ENCODE peak calls at places on chromosomes 2 and 18, in seven cellular contexts. A is IMR-90, Z is PC-3, R is K562, C is MM.1S, Q is hepatocyte, B is GM23248. F is an unnamed sample.

GRCh38 chr2:172233947-172234715 is 131.4 kb upstream of the DLX2 start:
- DNase-seq in A (no peak), B (no peak), Z (no peak), Q (no peak), R (no peak), C (no peak), F (no peak)

GRCh38 chr2:1546023-1546591 is 132.8 kb downstream of the TPO start:
- DNase-seq in B (peak), C (peak), A (peak), R (peak), Q (peak), Z (peak), F (peak)

GRCh38 chr18:8657873-8658521 is 47.4 kb upstream of the MTCL1 start:
- DNase-seq in A (peak), Z (peak), B (peak), Q (peak), C (no peak), R (no peak), F (peak)

GRCh38 chr2:151946856-151947523 is 118.8 kb upstream of the ARL5A start:
- DNase-seq in C (peak), B (peak), R (peak), Q (peak), Z (peak), A (peak), F (peak)

GRCh38 chr2:31962757-31963361 is 47.9 kb downstream of the MEMO1 start:
- DNase-seq in R (no peak), Q (no peak), B (no peak), A (no peak), Z (peak), C (peak), F (no peak)

GRCh38 chr18:76894947-76895346 is 72.6 kb downstream of the ZNF236 start:
- DNase-seq in Q (no peak), Z (no peak), R (no peak), A (no peak), C (no peak), B (no peak), F (no peak)

GRCh38 chr2:177392373-177393246 is at the start of gene AGPS:
- DNase-seq in R (peak), A (peak), C (peak), B (peak), Z (peak), Q (peak), F (peak)

GRCh38 chr2:106142683-106143082 is 51.4 kb downstream of the UXS1 start:
- DNase-seq in Z (no peak), Q (no peak), C (no peak), R (no peak), A (peak), B (peak), F (no peak)

GRCh38 chr2:174254267-174254666 is 5.9 kb upstream of the OLA1 start:
- DNase-seq in A (no peak), B (no peak), C (no peak), Z (no peak), Q (no peak), R (no peak), F (no peak)

GRCh38 chr2:48415765-48416515 is 114.0 kb upstream of the STON1 start:
- DNase-seq in A (no peak), B (peak), R (no peak), C (peak), Q (peak), Z (no peak), F (no peak)

GRCh38 chr2:33062665-33063249 is 116.0 kb downstream of the LTBP1 start:
- DNase-seq in A (peak), Z (no peak), B (peak), C (peak), R (peak), Q (no peak), F (peak)

GRCh38 chr2:111703759-111704158 is 180.2 kb downstream of the ANAPC1 start:
- DNase-seq in A (no peak), R (no peak), C (peak), Z (no peak), Q (no peak), B (no peak), F (no peak)

GRCh38 chr2:95359501-95359930 is 43.0 kb upstream of the FAHD2A start:
- DNase-seq in R (no peak), Z (no peak), A (no peak), B (peak), Q (no peak), C (no peak), F (no peak)

GRCh38 chr2:25420820-25421237 is 79.1 kb upstream of the DNMT3A start:
- DNase-seq in R (no peak), A (no peak), C (peak), Z (no peak), Q (no peak), B (no peak), F (no peak)
- H3K4me2 ChIP-seq in R (no peak), A (no peak), C (peak), Z (no peak), Q (peak), B (no peak), F (no peak)

GRCh38 chr2:222240676-222241049 is 58.1 kb downstream of the PAX3 start:
- DNase-seq in B (no peak), Q (no peak), C (no peak), R (no peak), A (no peak), Z (no peak), F (no peak)
- H3K4me2 ChIP-seq in B (no peak), Q (no peak), C (no peak), R (no peak), A (no peak), Z (no peak), F (no peak)

GRCh38 chr2:230319211-230319862 is 7.7 kb upstream of the SP140L start:
- DNase-seq in A (no peak), R (no peak), Z (no peak), C (peak), Q (no peak), B (no peak), F (no peak)
- H3K4me2 ChIP-seq in A (no peak), R (no peak), Z (no peak), C (no peak), Q (no peak), B (no peak), F (no peak)

DNA sequence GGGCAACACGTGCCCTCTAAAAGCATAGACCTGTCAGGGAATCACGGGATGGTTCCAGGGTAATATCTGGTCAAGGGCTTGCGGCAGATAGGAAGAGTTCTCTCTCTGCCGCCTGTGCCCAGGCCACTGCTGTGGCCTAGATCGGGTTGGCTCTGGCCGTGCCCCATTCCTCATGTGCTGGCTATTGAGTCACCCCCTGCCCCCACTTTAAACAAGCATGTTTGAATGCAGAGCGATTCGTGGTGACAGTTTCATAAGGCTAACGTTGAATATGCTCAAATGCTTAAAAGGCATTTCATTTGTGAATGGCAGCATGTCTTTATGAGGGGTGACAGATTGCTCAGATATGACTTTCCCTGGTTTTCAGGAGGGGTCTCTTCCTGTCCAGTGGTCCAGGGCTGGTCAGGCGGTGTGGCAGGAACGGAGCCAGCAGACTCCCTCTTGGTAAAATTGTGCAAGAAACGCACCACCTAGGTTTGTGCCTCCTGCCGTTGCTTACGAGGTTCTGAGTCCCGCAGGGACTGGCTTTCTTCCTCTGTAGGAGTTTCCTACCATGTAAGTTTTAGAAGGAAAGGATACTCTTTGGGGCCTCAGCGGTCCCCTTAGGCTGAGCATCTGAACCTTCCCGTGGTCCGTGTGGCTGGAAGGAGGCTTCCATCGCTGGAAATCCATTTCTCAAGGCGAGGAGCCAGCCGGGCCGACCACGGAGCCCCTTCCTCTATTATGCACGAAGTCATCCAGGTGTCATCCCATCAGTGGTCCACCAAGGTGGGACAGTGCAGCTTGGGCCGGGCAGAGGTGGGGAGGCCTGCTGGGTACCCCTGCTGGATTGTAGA is 50.2 kb downstream of the AGAP1 start:
- DNase-seq in C (no peak), B (no peak), A (no peak), Q (no peak), R (no peak), Z (peak), F (no peak)
- H3K4me2 ChIP-seq in C (no peak), B (no peak), A (no peak), Q (no peak), R (no peak), Z (peak), F (no peak)

DNA sequence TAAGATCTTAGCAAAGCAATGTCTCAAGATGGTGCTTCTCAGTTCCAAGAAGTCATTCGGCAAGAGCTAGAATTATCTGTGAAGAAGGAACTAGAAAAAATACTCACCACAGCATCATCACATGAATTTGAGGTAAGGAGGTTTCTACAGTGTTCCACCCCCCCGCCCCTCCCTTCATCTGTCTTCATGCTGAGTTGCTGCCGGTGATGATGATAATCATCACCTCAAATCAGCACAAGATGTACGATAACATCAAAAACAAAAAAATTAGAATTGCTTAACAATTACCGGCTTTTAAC is 14.6 kb downstream of the UGP2 start:
- DNase-seq in A (no peak), B (no peak), Z (no peak), C (no peak), R (no peak), Q (no peak), F (no peak)
- H3K4me2 ChIP-seq in A (no peak), B (no peak), Z (no peak), C (no peak), R (no peak), Q (no peak), F (no peak)

DNA sequence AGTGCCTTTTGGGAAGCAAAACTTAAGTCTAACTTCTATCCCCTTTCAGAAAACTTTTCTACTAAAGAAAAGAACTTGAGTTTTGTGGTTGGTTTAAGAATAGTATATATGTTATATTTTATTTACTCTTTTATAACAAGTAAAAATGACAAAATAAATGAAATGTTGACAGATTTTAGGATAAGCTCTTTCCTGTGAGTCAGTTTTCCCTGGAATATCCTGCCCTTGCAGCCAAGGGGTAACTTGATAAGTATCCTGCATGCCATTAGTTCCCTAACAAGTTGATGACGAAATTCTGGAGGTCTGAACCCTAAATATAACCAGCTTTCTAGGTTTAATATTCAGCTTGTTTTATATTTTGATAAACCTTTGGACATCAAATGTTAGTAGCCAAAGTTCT is 7.3 kb upstream of the HTR2B start:
- DNase-seq in B (peak), A (peak), Q (no peak), Z (peak), R (no peak), C (no peak), F (peak)
- H3K4me2 ChIP-seq in B (peak), A (peak), Q (peak), Z (peak), R (no peak), C (no peak), F (no peak)

DNA sequence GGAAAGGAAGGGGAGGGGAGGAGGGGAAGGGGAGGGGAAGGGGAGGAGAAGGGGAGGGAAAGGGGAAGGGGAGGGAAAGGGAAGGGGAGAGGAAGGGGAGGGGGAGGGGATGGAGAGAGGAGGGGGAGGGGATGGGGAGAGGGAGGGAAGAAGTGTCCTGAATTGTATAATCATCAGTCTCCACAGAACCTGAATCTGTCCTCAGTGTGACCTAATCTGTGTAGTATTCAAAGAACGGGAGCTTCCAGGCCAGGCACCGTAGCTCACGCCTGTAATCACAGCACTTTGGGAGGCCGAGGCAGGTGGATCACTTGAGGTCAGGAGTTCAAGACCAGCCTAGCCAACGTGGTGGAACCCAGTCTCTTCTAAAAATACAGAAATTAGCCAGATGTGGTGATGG is 41.1 kb upstream of the CCDC150 start:
- DNase-seq in A (no peak), Z (no peak), Q (no peak), B (no peak), R (no peak), C (no peak), F (peak)
- H3K4me2 ChIP-seq in A (no peak), Z (no peak), Q (no peak), B (no peak), R (no peak), C (no peak), F (no peak)

GRCh38 chr2:64455545-64455944 is 1.6 kb downstream of the LGALSL start:
- DNase-seq in A (no peak), C (no peak), Q (no peak), R (no peak), Z (peak), B (no peak), F (no peak)
- H3K4me2 ChIP-seq in A (no peak), C (peak), Q (peak), R (no peak), Z (peak), B (no peak), F (no peak)

F was measured in fibroblast of lung.